ENCODE peak calls at places on chromosomes 16 and 17, in ten cellular contexts. L is HEK293T, M is spleen, O is NCI-H1092 treated with DMSO at 0.1 percent for 48 hours, C is nucleus accumbens, Y is SHP77 treated with DMSO at 0.1 percent for 48 hours, D is heart left ventricle, P is left ventricle myocardium inferior, H is HCT116, K is adipocyte. E is an unnamed sample.

GRCh38 chr16:23557779-23558330 is 328 bp downstream of the UBFD1 start:
- DNase-seq in L (peak), M (no peak), O (peak), C (no peak), Y (no peak), D (peak), P (no peak), H (no peak), K (peak), E (no peak)

GRCh38 chr16:19184823-19185509 is 16.9 kb downstream of the SYT17 start:
- DNase-seq in L (no peak), M (no peak), O (no peak), C (no peak), Y (no peak), D (no peak), P (no peak), H (no peak), K (no peak), E (no peak)

GRCh38 chr17:8145811-8146210 is 6.4 kb downstream of the PER1 start:
- DNase-seq in L (no peak), M (no peak), O (no peak), C (no peak), Y (no peak), D (no peak), P (no peak), H (no peak), K (no peak), E (no peak)

GRCh38 chr17:83198366-83199341 is 119.2 kb downstream of the METRNL start:
- DNase-seq in L (no peak), M (peak), O (no peak), C (no peak), Y (no peak), D (peak), P (peak), H (no peak), K (no peak), E (peak)

GRCh38 chr17:77163521-77164280 is 22.9 kb downstream of the SEC14L1 start:
- DNase-seq in L (no peak), M (no peak), O (no peak), C (no peak), Y (no peak), D (no peak), P (no peak), H (no peak), K (no peak), E (no peak)

GRCh38 chr17:45225051-45225700 is 3.5 kb downstream of the FMNL1 start:
- DNase-seq in L (no peak), M (peak), O (no peak), C (no peak), Y (no peak), D (peak), P (no peak), H (no peak), K (no peak), E (no peak)

GRCh38 chr16:66344533-66345145 is 21.9 kb upstream of the CDH5 start:
- DNase-seq in L (no peak), M (peak), O (peak), C (no peak), Y (peak), D (no peak), P (no peak), H (no peak), K (peak), E (no peak)

GRCh38 chr17:78925662-78926555 is 722 bp upstream of the TIMP2 start:
- DNase-seq in L (peak), M (peak), O (no peak), C (peak), Y (peak), D (peak), P (peak), H (no peak), K (peak), E (no peak)

GRCh38 chr17:68356520-68356919 is 65.2 kb downstream of the ARSG start:
- DNase-seq in L (no peak), M (peak), O (no peak), C (no peak), Y (no peak), D (no peak), P (no peak), H (no peak), K (no peak), E (no peak)

GRCh38 chr17:64024781-64025731 is 4.6 kb upstream of the ICAM2 start:
- DNase-seq in L (no peak), M (no peak), O (no peak), C (no peak), Y (no peak), D (no peak), P (no peak), H (no peak), K (no peak), E (no peak)

GRCh38 chr17:67290994-67291362 is 46.0 kb upstream of the HELZ start:
- DNase-seq in L (no peak), M (no peak), O (no peak), C (no peak), Y (no peak), D (no peak), P (no peak), H (no peak), K (no peak), E (no peak)

GRCh38 chr17:42514867-42515266 is 21.2 kb upstream of the NAGLU start:
- DNase-seq in L (no peak), M (peak), O (no peak), C (no peak), Y (no peak), D (no peak), P (no peak), H (no peak), K (no peak), E (peak)

GRCh38 chr17:81386646-81387234 is 8.5 kb upstream of the BAHCC1 start:
- DNase-seq in L (no peak), M (no peak), O (peak), C (peak), Y (no peak), D (peak), P (peak), H (no peak), K (peak), E (no peak)

GRCh38 chr17:67223924-67224323 is 21.1 kb downstream of the HELZ start:
- DNase-seq in L (peak), M (no peak), O (no peak), C (no peak), Y (no peak), D (no peak), P (no peak), H (no peak), K (no peak), E (no peak)

GRCh38 chr17:76551685-76552084 is 11.8 kb downstream of the PRCD start:
- DNase-seq in L (no peak), M (no peak), O (no peak), C (no peak), Y (peak), D (no peak), P (no peak), H (no peak), K (no peak), E (no peak)

GRCh38 chr16:290681-291405 is 7.9 kb downstream of the PDIA2 start:
- DNase-seq in L (no peak), M (no peak), O (no peak), C (no peak), Y (no peak), D (no peak), P (no peak), H (no peak), K (no peak), E (peak)

GRCh38 chr16:84369938-84370627 is 1.7 kb downstream of the ATP2C2 start:
- DNase-seq in L (no peak), M (no peak), O (no peak), C (no peak), Y (no peak), D (no peak), P (no peak), H (no peak), K (no peak), E (no peak)

GRCh38 chr16:23505942-23506605 is 4.2 kb downstream of the GGA2 start:
- DNase-seq in L (peak), M (no peak), O (no peak), C (no peak), Y (no peak), D (no peak), P (no peak), H (no peak), K (no peak), E (no peak)

GRCh38 chr16:53094013-53094630 is 39.3 kb downstream of the CHD9 start:
- DNase-seq in L (no peak), M (peak), O (peak), C (peak), Y (peak), D (peak), P (peak), H (no peak), K (no peak), E (peak)

GRCh38 chr17:61310611-61311010 is 89.0 kb upstream of the TBX2 start:
- DNase-seq in L (no peak), M (no peak), O (no peak), C (no peak), Y (no peak), D (no peak), P (no peak), H (no peak), K (no peak), E (no peak)

GRCh38 chr16:84726670-84727467 is 27.1 kb downstream of the USP10 start:
- DNase-seq in L (no peak), M (no peak), O (no peak), C (no peak), Y (no peak), D (peak), P (peak), H (no peak), K (no peak), E (no peak)

GRCh38 chr17:48011405-48012150 is 26.0 kb downstream of the COPZ2 start:
- DNase-seq in L (peak), M (peak), O (peak), C (no peak), Y (peak), D (no peak), P (no peak), H (peak), K (no peak), E (no peak)

GRCh38 chr16:20903889-20904506 is 3.4 kb downstream of the LYRM1 start:
- DNase-seq in L (no peak), M (no peak), O (no peak), C (no peak), Y (no peak), D (no peak), P (no peak), H (no peak), K (no peak), E (no peak)

GRCh38 chr17:3913531-3914318 is 2.5 kb downstream of the P2RX1 start:
- DNase-seq in L (peak), M (peak), O (peak), C (peak), Y (peak), D (peak), P (peak), H (peak), K (peak), E (no peak)

GRCh38 chr17:37847811-37848331 is 76.3 kb upstream of the TBC1D3K start:
- DNase-seq in L (no peak), M (no peak), O (no peak), C (no peak), Y (no peak), D (no peak), P (no peak), H (no peak), K (no peak), E (no peak)

GRCh38 chr17:73401911-73402310 is 90.1 kb upstream of the CDC42EP4 start:
- DNase-seq in L (no peak), M (peak), O (no peak), C (peak), Y (no peak), D (peak), P (peak), H (no peak), K (no peak), E (peak)

GRCh38 chr16:27313422-27314160 is at the start of gene IL4R:
- DNase-seq in L (peak), M (peak), O (no peak), C (no peak), Y (no peak), D (peak), P (peak), H (peak), K (peak), E (peak)

GRCh38 chr16:80968386-80969113 is 38.1 kb downstream of the CMC2 start:
- DNase-seq in L (no peak), M (no peak), O (no peak), C (no peak), Y (no peak), D (no peak), P (no peak), H (no peak), K (no peak), E (no peak)

GRCh38 chr17:78664476-78665384 is 87.5 kb upstream of the DNAH17 start:
- DNase-seq in L (no peak), M (peak), O (no peak), C (no peak), Y (peak), D (no peak), P (no peak), H (no peak), K (peak), E (no peak)

GRCh38 chr16:54334208-54334607 is 47.6 kb upstream of the IRX3 start:
- DNase-seq in L (no peak), M (no peak), O (no peak), C (no peak), Y (no peak), D (no peak), P (no peak), H (no peak), K (peak), E (no peak)

GRCh38 chr17:59152925-59153324 is 2.1 kb downstream of the SKA2 start:
- DNase-seq in L (no peak), M (no peak), O (no peak), C (no peak), Y (no peak), D (no peak), P (no peak), H (no peak), K (no peak), E (no peak)

GRCh38 chr17:35866356-35866950 is 2.2 kb downstream of the HEATR9 start:
- DNase-seq in L (no peak), M (no peak), O (no peak), C (no peak), Y (no peak), D (no peak), P (no peak), H (no peak), K (peak), E (no peak)

GRCh38 chr16:65121870-65122723 is at the start of gene CDH11:
- DNase-seq in L (no peak), M (peak), O (peak), C (peak), Y (no peak), D (peak), P (peak), H (no peak), K (peak), E (peak)